ENCODE peak calls at places on chromosome 1, in eight cellular contexts. One of them, this sample, is unnamed.

GRCh38 chr1:201280884-201281283 is 2.4 kb upstream of the PKP1 start:
- DNase-seq in IMR-90: no peak
- DNase-seq in T-helper 22 cell: no peak
- DNase-seq in stimulated activated CD8-positive, alpha-beta memory T cell treated with anti-CD3 and anti-CD28 coated beads, Interleukin-15, amount 100 ng/mL, for 4 hours: no peak
- DNase-seq in glomerular endothelial cell: no peak
- DNase-seq in effector CD4-positive, alpha-beta T cell: no peak
- DNase-seq in lower lobe of right lung: no peak
- DNase-seq in NCI-H1105 treated with DMSO at 0.1 percent for 48 hours: no peak
- DNase-seq in this sample: no peak

GRCh38 chr1:188261849-188262248 is 1433.1 kb downstream of the PLA2G4A start:
- DNase-seq in IMR-90: no peak
- DNase-seq in T-helper 22 cell: no peak
- DNase-seq in stimulated activated CD8-positive, alpha-beta memory T cell treated with anti-CD3 and anti-CD28 coated beads, Interleukin-15, amount 100 ng/mL, for 4 hours: no peak
- DNase-seq in glomerular endothelial cell: no peak
- DNase-seq in effector CD4-positive, alpha-beta T cell: no peak
- DNase-seq in lower lobe of right lung: no peak
- DNase-seq in NCI-H1105 treated with DMSO at 0.1 percent for 48 hours: no peak
- DNase-seq in this sample: no peak

GRCh38 chr1:207401578-207401977 is 52.5 kb upstream of the CR2 start:
- DNase-seq in IMR-90: no peak
- DNase-seq in T-helper 22 cell: no peak
- DNase-seq in stimulated activated CD8-positive, alpha-beta memory T cell treated with anti-CD3 and anti-CD28 coated beads, Interleukin-15, amount 100 ng/mL, for 4 hours: no peak
- DNase-seq in glomerular endothelial cell: no peak
- DNase-seq in effector CD4-positive, alpha-beta T cell: no peak
- DNase-seq in lower lobe of right lung: no peak
- DNase-seq in NCI-H1105 treated with DMSO at 0.1 percent for 48 hours: no peak
- DNase-seq in this sample: no peak

GRCh38 chr1:172969611-172970010 is 81.1 kb downstream of the TNFSF18 start:
- DNase-seq in IMR-90: peak
- DNase-seq in T-helper 22 cell: no peak
- DNase-seq in stimulated activated CD8-positive, alpha-beta memory T cell treated with anti-CD3 and anti-CD28 coated beads, Interleukin-15, amount 100 ng/mL, for 4 hours: no peak
- DNase-seq in glomerular endothelial cell: no peak
- DNase-seq in effector CD4-positive, alpha-beta T cell: no peak
- DNase-seq in lower lobe of right lung: no peak
- DNase-seq in NCI-H1105 treated with DMSO at 0.1 percent for 48 hours: no peak
- DNase-seq in this sample: no peak

GRCh38 chr1:118894836-118895235 is 93.3 kb downstream of the TBX15 start:
- DNase-seq in IMR-90: no peak
- DNase-seq in T-helper 22 cell: no peak
- DNase-seq in stimulated activated CD8-positive, alpha-beta memory T cell treated with anti-CD3 and anti-CD28 coated beads, Interleukin-15, amount 100 ng/mL, for 4 hours: no peak
- DNase-seq in glomerular endothelial cell: no peak
- DNase-seq in effector CD4-positive, alpha-beta T cell: no peak
- DNase-seq in lower lobe of right lung: no peak
- DNase-seq in NCI-H1105 treated with DMSO at 0.1 percent for 48 hours: no peak
- DNase-seq in this sample: no peak

GRCh38 chr1:54485417-54485816 is 62.6 kb upstream of the ACOT11 start:
- DNase-seq in IMR-90: no peak
- DNase-seq in T-helper 22 cell: no peak
- DNase-seq in stimulated activated CD8-positive, alpha-beta memory T cell treated with anti-CD3 and anti-CD28 coated beads, Interleukin-15, amount 100 ng/mL, for 4 hours: no peak
- DNase-seq in glomerular endothelial cell: no peak
- DNase-seq in effector CD4-positive, alpha-beta T cell: no peak
- DNase-seq in lower lobe of right lung: no peak
- DNase-seq in NCI-H1105 treated with DMSO at 0.1 percent for 48 hours: no peak
- DNase-seq in this sample: no peak

GRCh38 chr1:110309139-110309538 is 30.0 kb upstream of the RBM15 start:
- DNase-seq in IMR-90: peak
- DNase-seq in T-helper 22 cell: no peak
- DNase-seq in stimulated activated CD8-positive, alpha-beta memory T cell treated with anti-CD3 and anti-CD28 coated beads, Interleukin-15, amount 100 ng/mL, for 4 hours: no peak
- DNase-seq in glomerular endothelial cell: no peak
- DNase-seq in effector CD4-positive, alpha-beta T cell: no peak
- DNase-seq in lower lobe of right lung: no peak
- DNase-seq in NCI-H1105 treated with DMSO at 0.1 percent for 48 hours: no peak
- DNase-seq in this sample: no peak

GRCh38 chr1:165259706-165260105 is 96.8 kb downstream of the LMX1A start:
- DNase-seq in IMR-90: no peak
- DNase-seq in T-helper 22 cell: no peak
- DNase-seq in stimulated activated CD8-positive, alpha-beta memory T cell treated with anti-CD3 and anti-CD28 coated beads, Interleukin-15, amount 100 ng/mL, for 4 hours: no peak
- DNase-seq in glomerular endothelial cell: no peak
- DNase-seq in effector CD4-positive, alpha-beta T cell: no peak
- DNase-seq in lower lobe of right lung: no peak
- DNase-seq in NCI-H1105 treated with DMSO at 0.1 percent for 48 hours: no peak
- DNase-seq in this sample: no peak

GRCh38 chr1:204571631-204572030 is 55.4 kb downstream of the MDM4 start:
- DNase-seq in IMR-90: no peak
- DNase-seq in T-helper 22 cell: no peak
- DNase-seq in stimulated activated CD8-positive, alpha-beta memory T cell treated with anti-CD3 and anti-CD28 coated beads, Interleukin-15, amount 100 ng/mL, for 4 hours: no peak
- DNase-seq in glomerular endothelial cell: no peak
- DNase-seq in effector CD4-positive, alpha-beta T cell: no peak
- DNase-seq in lower lobe of right lung: no peak
- DNase-seq in NCI-H1105 treated with DMSO at 0.1 percent for 48 hours: no peak
- DNase-seq in this sample: no peak

GRCh38 chr1:226649780-226650179 is 89.3 kb downstream of the ITPKB start:
- DNase-seq in IMR-90: peak
- DNase-seq in T-helper 22 cell: no peak
- DNase-seq in stimulated activated CD8-positive, alpha-beta memory T cell treated with anti-CD3 and anti-CD28 coated beads, Interleukin-15, amount 100 ng/mL, for 4 hours: no peak
- DNase-seq in glomerular endothelial cell: no peak
- DNase-seq in effector CD4-positive, alpha-beta T cell: peak
- DNase-seq in lower lobe of right lung: peak
- DNase-seq in NCI-H1105 treated with DMSO at 0.1 percent for 48 hours: no peak
- DNase-seq in this sample: peak

GRCh38 chr1:61230523-61230922 is 148.2 kb downstream of the NFIA start:
- DNase-seq in IMR-90: no peak
- DNase-seq in T-helper 22 cell: no peak
- DNase-seq in stimulated activated CD8-positive, alpha-beta memory T cell treated with anti-CD3 and anti-CD28 coated beads, Interleukin-15, amount 100 ng/mL, for 4 hours: no peak
- DNase-seq in glomerular endothelial cell: no peak
- DNase-seq in effector CD4-positive, alpha-beta T cell: no peak
- DNase-seq in lower lobe of right lung: no peak
- DNase-seq in NCI-H1105 treated with DMSO at 0.1 percent for 48 hours: no peak
- DNase-seq in this sample: no peak

GRCh38 chr1:211118407-211119102 is 15.4 kb downstream of the KCNH1 start:
- DNase-seq in IMR-90: peak
- DNase-seq in T-helper 22 cell: no peak
- DNase-seq in stimulated activated CD8-positive, alpha-beta memory T cell treated with anti-CD3 and anti-CD28 coated beads, Interleukin-15, amount 100 ng/mL, for 4 hours: no peak
- DNase-seq in glomerular endothelial cell: no peak
- DNase-seq in effector CD4-positive, alpha-beta T cell: no peak
- DNase-seq in lower lobe of right lung: no peak
- DNase-seq in NCI-H1105 treated with DMSO at 0.1 percent for 48 hours: no peak
- DNase-seq in this sample: no peak

GRCh38 chr1:43438006-43438405 is 15.7 kb downstream of the HYI start:
- DNase-seq in IMR-90: no peak
- DNase-seq in T-helper 22 cell: no peak
- DNase-seq in stimulated activated CD8-positive, alpha-beta memory T cell treated with anti-CD3 and anti-CD28 coated beads, Interleukin-15, amount 100 ng/mL, for 4 hours: no peak
- DNase-seq in glomerular endothelial cell: no peak
- DNase-seq in effector CD4-positive, alpha-beta T cell: no peak
- DNase-seq in lower lobe of right lung: no peak
- DNase-seq in NCI-H1105 treated with DMSO at 0.1 percent for 48 hours: no peak
- DNase-seq in this sample: no peak

This sample was measured in kidney.